ENCODE peak calls at places on chromosomes 4 and X, in ten cellular contexts. C is upper lobe of right lung, K is astrocyte, X is thoracic aorta, D is substantia nigra, Y is tibial nerve, L is dorsolateral prefrontal cortex, N is Karpas-422, M is RWPE1, Z is suprapubic skin. H is an unnamed sample.
A peak's percentile ranks its signal among the peaks of the same experiment; 100 is the strongest.

GRCh38 chr4:31328921-31329320 is 608.8 kb downstream of the PCDH7 start:
- DNase-seq in C (no peak), N (no peak), Y (no peak), X (no peak), M (no peak), Z (no peak), D (no peak), L (peak; percentile 47), K (no peak), H (no peak)

GRCh38 chrX:9475984-9476383 is 11.1 kb downstream of the TBL1X start:
- DNase-seq in Y (no peak), C (no peak), L (no peak), X (no peak), Z (no peak), M (no peak), N (no peak), K (no peak), D (no peak), H (no peak)

GRCh38 chrX:54838583-54838982 is 31.0 kb downstream of the MAGED2 start:
- DNase-seq in M (no peak), Y (no peak), N (no peak), Z (no peak), X (no peak), D (no peak), C (no peak), L (no peak), K (no peak), H (no peak)

GRCh38 chr4:128286474-128287158 is 997 bp downstream of the PGRMC2 start:
- DNase-seq in L (no peak), D (no peak), M (peak; percentile 60), X (no peak), C (no peak), Y (no peak), N (peak; percentile 86), Z (no peak), K (peak; percentile 36), H (no peak)

GRCh38 chrX:20527458-20528099 is 260.9 kb upstream of the RPS6KA3 start:
- DNase-seq in Z (no peak), M (peak; percentile 31), N (peak; percentile 74), C (no peak), K (no peak), X (no peak), Y (no peak), D (no peak), L (no peak), H (no peak)

GRCh38 chrX:56113785-56114436 is 118.2 kb upstream of the KLF8 start:
- DNase-seq in M (no peak), K (no peak), N (no peak), Y (no peak), C (peak; percentile 62), L (no peak), Z (no peak), D (no peak), X (no peak), H (no peak)

GRCh38 chr4:144582105-144582850 is 63.7 kb upstream of the HHIP start:
- DNase-seq in C (no peak), X (no peak), N (no peak), D (no peak), L (no peak), M (peak; percentile 57), Z (no peak), K (peak; percentile 77), Y (no peak), H (no peak)

GRCh38 chr4:109077486-109077885 is 225.0 kb downstream of the COL25A1 start:
- DNase-seq in D (no peak), Z (no peak), N (no peak), C (no peak), L (no peak), Y (no peak), K (no peak), X (no peak), M (no peak), H (no peak)

GRCh38 chr4:109826719-109827118 is 1.1 kb upstream of the RRH start:
- DNase-seq in Y (no peak), X (no peak), D (no peak), N (peak; percentile 75), K (no peak), M (peak; percentile 18), C (no peak), Z (no peak), L (no peak), H (no peak)

GRCh38 chrX:13123247-13123856 is 78.9 kb upstream of the FAM9C start:
- DNase-seq in Z (no peak), Y (no peak), D (no peak), X (no peak), L (no peak), C (no peak), N (no peak), K (no peak), M (no peak), H (no peak)

GRCh38 chr4:12389604-12390003 is 960.9 kb upstream of the HS3ST1 start:
- DNase-seq in C (no peak), K (no peak), X (no peak), L (no peak), N (no peak), D (no peak), M (no peak), Y (no peak), Z (no peak), H (no peak)

GRCh38 chrX:1248381-1249061 is 20.1 kb upstream of the CSF2RA start:
- DNase-seq in K (no peak), Z (no peak), L (no peak), C (no peak), D (no peak), N (no peak), Y (no peak), X (no peak), M (peak; percentile 7), H (no peak)

GRCh38 chr4:113052379-113052951 is 3.0 kb downstream of the ANK2 start:
- DNase-seq in K (peak; percentile 86), D (no peak), L (peak; percentile 52), Y (no peak), C (no peak), N (no peak), X (no peak), Z (no peak), M (no peak), H (no peak)

GRCh38 chrX:154082396-154083133 is 15.0 kb downstream of the MECP2 start:
- DNase-seq in X (no peak), D (no peak), M (peak; percentile 19), N (no peak), Z (no peak), C (no peak), Y (no peak), L (no peak), K (peak; percentile 59), H (no peak)

GRCh38 chr4:122341906-122342305 is 36.9 kb upstream of the ADAD1 start:
- DNase-seq in X (no peak), N (no peak), M (peak; percentile 41), D (no peak), C (no peak), Z (no peak), K (peak; percentile 84), Y (no peak), L (no peak), H (no peak)

GRCh38 chr4:116796022-116796421 is 289.4 kb downstream of the TRAM1L1 start:
- DNase-seq in L (no peak), K (no peak), M (no peak), Z (no peak), Y (no peak), X (no peak), N (no peak), C (no peak), D (no peak), H (no peak)

GRCh38 chr4:141912831-141913230 is 276.4 kb downstream of the IL15 start:
- DNase-seq in L (no peak), D (no peak), M (no peak), N (no peak), Z (no peak), Y (no peak), C (no peak), X (no peak), K (no peak), H (no peak)

GRCh38 chrX:22958250-22958649 is 41.5 kb upstream of the DDX53 start:
- DNase-seq in Y (no peak), D (no peak), L (no peak), M (no peak), X (no peak), N (no peak), Z (no peak), K (no peak), C (no peak), H (no peak)
- H3K27ac ChIP-seq in Y (no peak overlapping the region), D (no peak overlapping the region), L (no peak overlapping the region), M (no peak overlapping the region), X (no peak overlapping the region), N (no peak overlapping the region), Z (no peak overlapping the region), K (no peak overlapping the region), C (no peak overlapping the region), H (no peak overlapping the region)

GRCh38 chrX:46180258-46180687 is 364.9 kb downstream of the ZNF674 start:
- DNase-seq in X (no peak), Y (no peak), L (no peak), K (peak; percentile 97), Z (no peak), D (no peak), C (no peak), M (no peak), N (peak; percentile 42), H (no peak)
- H3K27ac ChIP-seq in X (no peak overlapping the region), Y (no peak overlapping the region), L (no peak overlapping the region), K (peak overlapping the region; percentile 77), Z (no peak overlapping the region), D (no peak overlapping the region), C (no peak overlapping the region), M (peak overlapping the region; percentile 65), N (no peak overlapping the region), H (no peak overlapping the region)

GRCh38 chrX:124862304-124862703 is 457.4 kb upstream of the TEX13C start:
- DNase-seq in K (no peak), Z (no peak), N (no peak), M (no peak), X (no peak), C (no peak), D (no peak), Y (no peak), L (no peak), H (no peak)
- H3K27ac ChIP-seq in K (no peak overlapping the region), Z (no peak overlapping the region), N (no peak overlapping the region), M (no peak overlapping the region), X (no peak overlapping the region), C (no peak overlapping the region), D (no peak overlapping the region), Y (no peak overlapping the region), L (no peak overlapping the region), H (no peak overlapping the region)

GRCh38 chr4:22787753-22788389 is 95.1 kb downstream of the GBA3 start:
- DNase-seq in D (no peak), C (no peak), M (no peak), X (no peak), Z (no peak), N (no peak), L (no peak), Y (no peak), K (peak; percentile 1), H (no peak)
- H3K27ac ChIP-seq in D (no peak overlapping the region), C (no peak overlapping the region), M (no peak overlapping the region), X (no peak overlapping the region), Z (no peak overlapping the region), N (no peak overlapping the region), L (no peak overlapping the region), Y (no peak overlapping the region), K (no peak overlapping the region), H (no peak overlapping the region)